ENCODE peak calls at places on chromosomes 4 and X, in seven cellular contexts. H is right atrium auricular region; Y is CD8-positive, alpha-beta T cell; Z is aorta; A is trophoblast cell; S is left lung; P is tibial nerve. O is an unnamed sample. For H3K4me1, the result is how much of the 10 kb centered on the place peaks cover.

GRCh38 chr4:138252551-138252950 is 10.4 kb upstream of the SLC7A11 start:
- DNase-seq in H (no peak), Y (no peak), Z (no peak), A (peak), S (no peak), P (no peak), O (no peak)

GRCh38 chr4:3250956-3251690 is 2.2 kb downstream of the MSANTD1 start:
- DNase-seq in H (no peak), Y (no peak), Z (peak), A (no peak), S (peak), P (no peak), O (no peak)

GRCh38 chr4:71262161-71262560 is 76.7 kb upstream of the SLC4A4 start:
- DNase-seq in H (no peak), Y (no peak), Z (no peak), A (no peak), S (no peak), P (no peak), O (no peak)

GRCh38 chrX:101208152-101208905 is 11.3 kb upstream of the DRP2 start:
- DNase-seq in H (no peak), Y (no peak), Z (no peak), A (no peak), S (no peak), P (no peak), O (no peak)

GRCh38 chr4:79224777-79225104 is 101.1 kb downstream of the NAA11 start:
- DNase-seq in H (no peak), Y (no peak), Z (no peak), A (no peak), S (no peak), P (no peak), O (no peak)

GRCh38 chr4:153465583-153465921 is 608 bp upstream of the TMEM131L start:
- DNase-seq in H (peak), Y (no peak), Z (peak), A (peak), S (peak), P (peak), O (peak)

GRCh38 chr4:134787315-134787714 is 585.7 kb upstream of the PABPC4L start:
- DNase-seq in H (no peak), Y (no peak), Z (no peak), A (no peak), S (no peak), P (no peak), O (no peak)

GRCh38 chrX:18886344-18887161 is 97.4 kb downstream of the PHKA2 start:
- DNase-seq in H (peak), Y (peak), Z (peak), A (peak), S (peak), P (peak), O (peak)

GRCh38 chr4:185335579-185335978 is 60.1 kb downstream of the LRP2BP start:
- DNase-seq in H (no peak), Y (no peak), Z (no peak), A (no peak), S (no peak), P (no peak), O (no peak)

GRCh38 chr4:185328586-185328985 is 67.1 kb downstream of the LRP2BP start:
- DNase-seq in H (no peak), Y (no peak), Z (no peak), A (peak), S (no peak), P (no peak), O (no peak)

DNA sequence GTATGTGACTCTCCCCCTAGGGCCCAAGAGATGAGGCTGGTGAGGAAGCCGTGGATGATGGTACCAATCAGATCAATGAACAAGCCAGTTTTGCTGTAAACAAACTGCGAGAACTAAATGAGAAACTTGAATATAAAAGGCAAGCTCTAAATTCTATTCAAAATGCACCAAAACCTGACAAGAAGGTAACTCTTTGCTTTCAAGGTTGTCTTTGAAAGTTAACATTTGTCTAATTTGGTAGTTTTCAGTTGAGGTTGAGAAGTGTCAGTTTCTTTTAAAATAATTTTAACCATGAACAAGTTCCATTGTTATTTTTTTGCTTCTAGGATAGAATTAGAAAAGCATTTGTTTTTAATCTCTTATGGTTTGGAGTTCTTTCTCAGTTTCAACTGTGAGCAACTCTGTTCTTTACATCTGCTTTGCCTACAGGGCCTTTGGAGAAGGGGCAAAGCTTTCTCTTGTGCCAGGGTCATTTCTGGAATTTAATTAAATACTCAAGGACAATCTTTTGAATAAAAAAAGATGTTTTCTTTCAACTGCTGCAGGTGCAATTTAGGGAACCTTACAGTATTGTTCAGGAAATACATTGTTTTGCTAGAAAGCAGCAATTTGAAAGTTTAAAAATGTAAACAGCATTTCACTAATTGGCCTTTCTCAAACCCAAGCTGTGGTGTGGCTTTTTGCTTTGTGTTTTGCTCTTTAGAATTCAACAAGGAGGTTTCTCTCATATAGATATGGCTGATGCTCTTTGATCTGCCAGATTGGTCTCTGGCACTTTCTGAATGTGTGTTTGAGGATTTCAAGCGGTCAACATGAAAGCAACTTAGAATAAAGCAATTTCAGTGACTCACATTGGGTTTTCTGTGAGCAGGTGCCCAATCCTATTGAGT is 62.9 kb downstream of the LRP2BP start:
- DNase-seq in H (no peak), Y (no peak), Z (no peak), A (no peak), S (no peak), P (no peak), O (no peak)
- H3K4me1 ChIP-seq in H (under half), Y (under half), Z (under half), A (under half), S (under half), P (under half), O (under half)

GRCh38 chr4:169260217-169260866 is 10.4 kb downstream of the SH3RF1 start:
- DNase-seq in H (no peak), Y (no peak), Z (no peak), A (no peak), S (no peak), P (no peak), O (no peak)

GRCh38 chr4:169253904-169254303 is 16.9 kb downstream of the SH3RF1 start:
- DNase-seq in H (no peak), Y (no peak), Z (no peak), A (no peak), S (no peak), P (no peak), O (no peak)

GRCh38 chr4:169256101-169256612 is 14.6 kb downstream of the SH3RF1 start:
- DNase-seq in H (no peak), Y (no peak), Z (no peak), A (no peak), S (no peak), P (no peak), O (no peak)

GRCh38 chr4:169254546-169254983 is 16.2 kb downstream of the SH3RF1 start:
- DNase-seq in H (peak), Y (no peak), Z (peak), A (no peak), S (peak), P (peak), O (no peak)

GRCh38 chr4:169256856-169257756 is 13.7 kb downstream of the SH3RF1 start:
- DNase-seq in H (no peak), Y (no peak), Z (no peak), A (no peak), S (no peak), P (no peak), O (no peak)
- H3K4me1 ChIP-seq in H (half or more), Y (under half), Z (under half), A (under half), S (half or more), P (half or more), O (under half)

DNA sequence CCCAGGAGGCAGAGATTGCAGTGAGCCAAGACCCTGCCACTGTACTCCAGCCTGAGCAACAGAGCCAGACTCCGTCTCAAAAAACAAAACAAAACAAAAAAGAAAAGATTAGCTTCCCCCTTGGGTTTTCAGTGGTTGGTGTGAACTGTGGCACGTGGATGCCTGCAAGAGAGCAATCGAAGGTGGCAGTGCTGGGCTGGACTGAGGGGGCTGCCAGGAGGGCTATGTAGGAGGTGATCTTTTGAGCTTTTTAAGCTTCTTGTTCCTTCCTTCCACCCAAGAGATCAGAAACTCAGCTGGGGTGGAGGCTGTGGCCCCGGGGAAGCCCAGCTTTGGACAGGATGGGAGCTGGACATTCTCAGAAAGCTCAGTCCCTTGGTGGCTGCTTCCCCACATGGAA is 49.6 kb downstream of the PRPS1 start:
- DNase-seq in H (no peak), Y (no peak), Z (no peak), A (no peak), S (no peak), P (no peak), O (no peak)
- H3K4me1 ChIP-seq in H (half or more), Y (half or more), Z (under half), A (under half), S (half or more), P (half or more), O (under half)

GRCh38 chr4:168717852-168718251 is 221.0 kb downstream of the PALLD start:
- DNase-seq in H (no peak), Y (no peak), Z (no peak), A (no peak), S (no peak), P (peak), O (no peak)
- H3K4me1 ChIP-seq in H (under half), Y (under half), Z (under half), A (under half), S (under half), P (under half), O (under half)

GRCh38 chr4:10020871-10021676 is at the start of gene SLC2A9:
- DNase-seq in H (peak), Y (no peak), Z (peak), A (peak), S (no peak), P (peak), O (no peak)

GRCh38 chr4:10022346-10023049 is 1.2 kb upstream of the SLC2A9 start:
- DNase-seq in H (no peak), Y (no peak), Z (no peak), A (peak), S (no peak), P (no peak), O (peak)

GRCh38 chr4:10018818-10019438 is 2.4 kb downstream of the SLC2A9 start:
- DNase-seq in H (peak), Y (peak), Z (peak), A (peak), S (peak), P (peak), O (peak)

GRCh38 chr4:10019521-10020051 is 1.7 kb downstream of the SLC2A9 start:
- DNase-seq in H (peak), Y (no peak), Z (no peak), A (no peak), S (no peak), P (no peak), O (no peak)

GRCh38 chr4:10020106-10020505 is 1.2 kb downstream of the SLC2A9 start:
- DNase-seq in H (no peak), Y (no peak), Z (no peak), A (no peak), S (no peak), P (no peak), O (no peak)
- H3K4me1 ChIP-seq in H (half or more), Y (under half), Z (under half), A (under half), S (half or more), P (half or more), O (under half)

GRCh38 chr4:55409468-55410171 is 13.9 kb downstream of the TMEM165 start:
- DNase-seq in H (no peak), Y (no peak), Z (peak), A (peak), S (no peak), P (no peak), O (peak)

GRCh38 chr4:55410431-55410830 is 14.7 kb downstream of the TMEM165 start:
- DNase-seq in H (no peak), Y (no peak), Z (no peak), A (peak), S (no peak), P (no peak), O (no peak)

GRCh38 chr4:55406545-55406944 is 10.8 kb downstream of the TMEM165 start:
- DNase-seq in H (no peak), Y (no peak), Z (no peak), A (no peak), S (no peak), P (no peak), O (no peak)

GRCh38 chr4:55407119-55407518 is 11.4 kb downstream of the TMEM165 start:
- DNase-seq in H (no peak), Y (no peak), Z (no peak), A (no peak), S (no peak), P (no peak), O (no peak)

DNA sequence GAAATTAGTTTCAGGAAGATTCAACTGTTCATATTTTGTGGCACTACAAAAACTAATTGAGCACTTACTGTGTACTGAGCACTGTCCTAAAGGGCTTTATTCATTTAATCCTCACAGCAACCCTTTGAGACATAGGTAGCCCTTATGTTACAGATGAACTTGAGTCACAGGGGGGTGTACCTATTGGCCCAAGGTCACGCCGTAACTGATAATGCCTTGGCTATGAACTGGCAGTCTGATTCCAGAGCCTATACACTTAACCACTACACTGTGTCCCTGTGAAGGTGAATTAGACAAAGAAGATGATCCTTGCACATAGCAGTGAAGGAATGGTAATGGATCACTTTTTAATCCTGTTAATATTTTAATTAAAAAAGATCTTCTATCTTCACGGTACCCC is 12.0 kb downstream of the TMEM165 start:
- DNase-seq in H (no peak), Y (no peak), Z (no peak), A (no peak), S (no peak), P (no peak), O (no peak)
- H3K4me1 ChIP-seq in H (under half), Y (under half), Z (under half), A (under half), S (half or more), P (under half), O (under half)

GRCh38 chrX:53285591-53285990 is 4.2 kb upstream of the IQSEC2 start:
- DNase-seq in H (no peak), Y (no peak), Z (no peak), A (no peak), S (no peak), P (no peak), O (no peak)

GRCh38 chrX:53283099-53283498 is 1.7 kb upstream of the IQSEC2 start:
- DNase-seq in H (no peak), Y (no peak), Z (no peak), A (no peak), S (no peak), P (no peak), O (no peak)

GRCh38 chrX:53284684-53285447 is 3.5 kb upstream of the IQSEC2 start:
- DNase-seq in H (peak), Y (peak), Z (peak), A (peak), S (no peak), P (peak), O (peak)

GRCh38 chrX:53282313-53282712 is 929 bp upstream of the IQSEC2 start:
- DNase-seq in H (no peak), Y (no peak), Z (no peak), A (no peak), S (no peak), P (no peak), O (no peak)

DNA sequence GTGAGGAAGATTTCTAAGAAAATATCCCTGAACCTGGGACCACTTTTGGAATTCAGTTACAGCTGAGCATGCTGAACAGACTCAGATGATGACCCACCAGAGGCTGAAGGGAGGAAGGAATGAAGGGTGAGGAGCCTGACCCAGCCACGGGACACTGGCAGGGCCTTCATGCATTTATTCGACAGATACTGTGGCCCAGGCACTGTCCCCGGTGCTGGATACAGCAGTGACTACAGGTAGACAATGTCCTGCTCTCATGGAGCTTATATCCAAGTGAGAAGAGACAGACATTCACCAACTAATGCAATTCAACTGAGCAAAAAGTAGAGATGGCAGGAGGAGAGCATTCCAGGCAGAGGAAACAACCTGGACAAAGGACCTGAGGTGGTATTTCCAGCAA is 2.2 kb upstream of the IQSEC2 start:
- DNase-seq in H (no peak), Y (no peak), Z (no peak), A (no peak), S (no peak), P (no peak), O (no peak)
- H3K4me1 ChIP-seq in H (half or more), Y (under half), Z (under half), A (under half), S (under half), P (half or more), O (under half)

GRCh38 chr4:40202474-40202873 is 5.6 kb downstream of the RHOH start:
- DNase-seq in H (no peak), Y (no peak), Z (no peak), A (no peak), S (no peak), P (no peak), O (no peak)
- H3K4me1 ChIP-seq in H (under half), Y (under half), Z (under half), A (under half), S (half or more), P (under half), O (under half)